ENCODE peak calls at places on chromosomes 3 and 15, in five cellular contexts. G is iPS DF 6.9; J is endothelial cell; A is stimulated activated CD4-positive, alpha-beta T cell treated with anti-CD3 and anti-CD28 coated beads, Interleukin-15, amount 100 ng/mL, for 1 hour; Z is H7. F is an unnamed sample.

GRCh38 chr15:33586791-33587697 is 276.3 kb downstream of the RYR3 start:
- DNase-seq in G (no peak), J (no peak), A (no peak), Z (no peak), F (no peak)

GRCh38 chr15:91075761-91076160 is 24.3 kb upstream of the SV2B start:
- DNase-seq in G (no peak), J (no peak), A (no peak), Z (no peak), F (peak)

GRCh38 chr3:29186131-29186599 is 94.7 kb upstream of the RBMS3 start:
- DNase-seq in G (no peak), J (no peak), A (no peak), Z (no peak), F (no peak)

GRCh38 chr3:134371542-134372324 is 2.5 kb downstream of the AMOTL2 start:
- DNase-seq in G (no peak), J (no peak), A (no peak), Z (peak), F (no peak)

GRCh38 chr3:134879991-134880390 is 84.9 kb downstream of the EPHB1 start:
- DNase-seq in G (no peak), J (no peak), A (no peak), Z (no peak), F (no peak)

GRCh38 chr15:74375303-74375693 is 7.9 kb upstream of the CYP11A1 start:
- DNase-seq in G (no peak), J (peak), A (peak), Z (peak), F (peak)

GRCh38 chr15:39786444-39787056 is 3.9 kb upstream of the FSIP1 start:
- DNase-seq in G (peak), J (no peak), A (no peak), Z (peak), F (peak)

GRCh38 chr3:195885036-195885871 is 23.1 kb downstream of the TNK2 start:
- DNase-seq in G (no peak), J (no peak), A (no peak), Z (no peak), F (no peak)

GRCh38 chr3:44865272-44866005 is 3.7 kb downstream of the TMEM42 start:
- DNase-seq in G (no peak), J (no peak), A (no peak), Z (no peak), F (no peak)

GRCh38 chr15:52680041-52680391 is 828 bp upstream of the ATOSA start:
- DNase-seq in G (no peak), J (no peak), A (no peak), Z (no peak), F (peak)

GRCh38 chr3:72331076-72331475 is 517.2 kb downstream of the SHQ1 start:
- DNase-seq in G (no peak), J (no peak), A (no peak), Z (no peak), F (no peak)

GRCh38 chr15:71228403-71228802 is 113.1 kb downstream of the THSD4 start:
- DNase-seq in G (no peak), J (no peak), A (no peak), Z (no peak), F (no peak)